ENCODE peak calls at places on chromosomes 2 and 18, in seven cellular contexts. H, A, V, N, F, K and G are unnamed samples.

GRCh38 chr2:43255249-43255960 is 29.0 kb upstream of the ZFP36L2 start:
- DNase-seq in H (no peak), A (no peak), V (no peak), N (no peak), F (no peak), K (no peak), G (no peak)

GRCh38 chr2:72676341-72677025 is 149.3 kb downstream of the EXOC6B start:
- DNase-seq in H (no peak), A (no peak), V (no peak), N (no peak), F (no peak), K (no peak), G (no peak)

GRCh38 chr2:219672406-219672805 is 45.0 kb downstream of the SLC4A3 start:
- DNase-seq in H (no peak), A (no peak), V (no peak), N (peak), F (no peak), K (no peak), G (peak)

GRCh38 chr2:15755528-15755927 is 163.9 kb downstream of the DDX1 start:
- DNase-seq in H (no peak), A (no peak), V (no peak), N (peak), F (no peak), K (no peak), G (no peak)

GRCh38 chr2:205692095-205692494 is 9.8 kb downstream of the NRP2 start:
- DNase-seq in H (no peak), A (no peak), V (no peak), N (no peak), F (peak), K (no peak), G (no peak)

GRCh38 chr18:59063300-59063895 is 76.3 kb upstream of the SEC11C start:
- DNase-seq in H (no peak), A (no peak), V (no peak), N (no peak), F (no peak), K (no peak), G (no peak)

GRCh38 chr2:33209976-33210375 is 263.2 kb downstream of the LTBP1 start:
- DNase-seq in H (no peak), A (no peak), V (no peak), N (no peak), F (peak), K (no peak), G (no peak)

GRCh38 chr2:181362561-181362960 is 94.6 kb upstream of the ITGA4 start:
- DNase-seq in H (no peak), A (no peak), V (no peak), N (no peak), F (no peak), K (no peak), G (no peak)

GRCh38 chr2:119475225-119475856 is 43.7 kb downstream of the TMEM37 start:
- DNase-seq in H (no peak), A (no peak), V (no peak), N (peak), F (no peak), K (no peak), G (peak)

GRCh38 chr18:47968006-47968676 is 37.7 kb upstream of the SMAD2 start:
- DNase-seq in H (no peak), A (no peak), V (no peak), N (peak), F (no peak), K (no peak), G (peak)

GRCh38 chr18:12772111-12772510 is 69.3 kb downstream of the PSMG2 start:
- DNase-seq in H (no peak), A (no peak), V (no peak), N (no peak), F (no peak), K (no peak), G (no peak)

GRCh38 chr2:11681722-11682589 is 12.0 kb upstream of the NTSR2 start:
- DNase-seq in H (peak), A (peak), V (no peak), N (peak), F (no peak), K (peak), G (peak)

GRCh38 chr18:13710460-13710859 is 15.9 kb downstream of the FAM210A start:
- DNase-seq in H (no peak), A (no peak), V (no peak), N (no peak), F (peak), K (peak), G (no peak)

GRCh38 chr18:9400197-9400596 is 65.6 kb downstream of the TWSG1 start:
- DNase-seq in H (no peak), A (no peak), V (no peak), N (no peak), F (no peak), K (no peak), G (no peak)

GRCh38 chr2:2698182-2699116 is 367.4 kb upstream of the MYT1L start:
- DNase-seq in H (no peak), A (no peak), V (no peak), N (no peak), F (no peak), K (peak), G (peak)

GRCh38 chr2:78293768-78294167 is 731.7 kb upstream of the REG3G start:
- DNase-seq in H (no peak), A (no peak), V (no peak), N (no peak), F (no peak), K (no peak), G (no peak)

GRCh38 chr18:48826806-48827205 is 124.0 kb downstream of the SMAD7 start:
- DNase-seq in H (no peak), A (no peak), V (no peak), N (no peak), F (no peak), K (no peak), G (peak)

GRCh38 chr2:196376984-196377877 is 205.9 kb upstream of the STK17B start:
- DNase-seq in H (no peak), A (no peak), V (no peak), N (no peak), F (peak), K (no peak), G (no peak)

GRCh38 chr2:85353876-85354285 is 447 bp downstream of the RETSAT start:
- DNase-seq in H (no peak), A (peak), V (no peak), N (no peak), F (peak), K (peak), G (no peak)

GRCh38 chr2:236209996-236210395 is 41.8 kb upstream of the GBX2 start:
- DNase-seq in H (no peak), A (no peak), V (no peak), N (no peak), F (no peak), K (no peak), G (no peak)

GRCh38 chr2:240511351-240512108 is 46.3 kb downstream of the ANKMY1 start:
- DNase-seq in H (no peak), A (no peak), V (no peak), N (peak), F (no peak), K (no peak), G (peak)

GRCh38 chr2:88239781-88240180 is 69.6 kb downstream of the THNSL2 start:
- DNase-seq in H (no peak), A (no peak), V (no peak), N (no peak), F (no peak), K (no peak), G (no peak)

GRCh38 chr2:230914886-230915285 is 10.2 kb downstream of the GPR55 start:
- DNase-seq in H (no peak), A (no peak), V (no peak), N (peak), F (no peak), K (no peak), G (peak)

GRCh38 chr2:437772-438393 is 150.0 kb upstream of the ALKAL2 start:
- DNase-seq in H (no peak), A (peak), V (peak), N (peak), F (no peak), K (peak), G (no peak)

GRCh38 chr2:54240515-54241219 is 15.4 kb downstream of the TSPYL6 start:
- DNase-seq in H (no peak), A (no peak), V (no peak), N (no peak), F (peak), K (no peak), G (peak)

GRCh38 chr2:150109028-150109427 is 378.4 kb downstream of the RND3 start:
- DNase-seq in H (no peak), A (no peak), V (no peak), N (no peak), F (no peak), K (no peak), G (no peak)

GRCh38 chr2:160222546-160223281 is 22.6 kb upstream of the ITGB6 start:
- DNase-seq in H (no peak), A (no peak), V (no peak), N (no peak), F (no peak), K (no peak), G (no peak)

GRCh38 chr2:239279508-239280295 is 121.1 kb downstream of the HDAC4 start:
- DNase-seq in H (no peak), A (no peak), V (no peak), N (no peak), F (peak), K (no peak), G (peak)

GRCh38 chr2:237556773-237557632 is 9.4 kb upstream of the PRLH start:
- DNase-seq in H (no peak), A (no peak), V (no peak), N (no peak), F (no peak), K (no peak), G (no peak)

GRCh38 chr2:175436076-175436475 is 254.6 kb upstream of the ATP5MC3 start:
- DNase-seq in H (no peak), A (no peak), V (no peak), N (peak), F (no peak), K (peak), G (no peak)

GRCh38 chr18:47254341-47254939 is 3.0 kb upstream of the SKOR2 start:
- DNase-seq in H (no peak), A (no peak), V (no peak), N (peak), F (peak), K (no peak), G (peak)